ENCODE peak calls at places on chromosomes 6 and 20, in seven cellular contexts. K is foreskin keratinocyte, V is body of pancreas, X is GM12864, U is substantia nigra, N is H9, C is fibroblast of the aortic adventitia. R is an unnamed sample.

GRCh38 chr20:38405132-38405531 is 30.0 kb downstream of the SNHG17 start:
- DNase-seq in C (no peak), X (no peak), U (no peak), K (no peak), N (no peak), V (no peak), R (no peak)

GRCh38 chr6:43803055-43803782 is 33.2 kb downstream of the VEGFA start:
- DNase-seq in N (no peak), U (no peak), K (no peak), X (no peak), V (peak), C (peak), R (no peak)

GRCh38 chr20:58402305-58402704 is 13.3 kb downstream of the VAPB start:
- DNase-seq in V (no peak), X (no peak), U (no peak), N (no peak), K (peak), C (no peak), R (no peak)

GRCh38 chr6:50952092-50952932 is 133.6 kb downstream of the TFAP2B start:
- DNase-seq in U (no peak), N (no peak), C (peak), V (no peak), X (no peak), K (no peak), R (peak)

GRCh38 chr6:43886717-43887339 is 116.8 kb downstream of the VEGFA start:
- DNase-seq in C (no peak), X (no peak), U (no peak), K (no peak), N (no peak), V (no peak), R (no peak)

GRCh38 chr6:139679516-139680179 is 305.2 kb upstream of the CITED2 start:
- DNase-seq in V (no peak), C (peak), N (no peak), K (no peak), X (no peak), U (no peak), R (peak)

GRCh38 chr6:152380351-152380767 is 256.8 kb downstream of the SYNE1 start:
- DNase-seq in N (no peak), K (peak), U (no peak), X (no peak), C (peak), V (peak), R (peak)

GRCh38 chr6:124888581-124889371 is 73.5 kb upstream of the RNF217 start:
- DNase-seq in V (no peak), N (no peak), X (no peak), K (no peak), U (no peak), C (no peak), R (no peak)

GRCh38 chr6:47413752-47414516 is 63.7 kb upstream of the CD2AP start:
- DNase-seq in U (no peak), X (peak), C (peak), K (peak), V (peak), N (no peak), R (peak)

GRCh38 chr20:34541264-34541901 is 17.1 kb upstream of the MAP1LC3A start:
- DNase-seq in N (no peak), X (no peak), K (no peak), V (no peak), U (no peak), C (no peak), R (no peak)

GRCh38 chr20:40506567-40506966 is 182.5 kb downstream of the MAFB start:
- DNase-seq in U (peak), K (peak), N (no peak), C (peak), X (no peak), V (peak), R (peak)

GRCh38 chr20:967796-968742 is 34.0 kb downstream of the RSPO4 start:
- DNase-seq in V (no peak), N (peak), K (no peak), X (peak), U (no peak), C (peak), R (peak)

GRCh38 chr6:170454512-170455285 is 98.4 kb downstream of the PSMB1 start:
- DNase-seq in X (no peak), V (no peak), U (no peak), C (no peak), N (no peak), K (no peak), R (no peak)

GRCh38 chr20:63611646-63612045 is 15.3 kb downstream of the GMEB2 start:
- DNase-seq in C (no peak), X (no peak), K (no peak), U (no peak), N (no peak), V (no peak), R (no peak)

GRCh38 chr20:63151554-63152321 is 64.2 kb downstream of the YTHDF1 start:
- DNase-seq in U (no peak), V (peak), K (no peak), X (no peak), N (no peak), C (peak), R (peak)

GRCh38 chr6:5300206-5300764 is 39.0 kb downstream of the FARS2 start:
- DNase-seq in U (no peak), C (no peak), X (no peak), V (no peak), K (no peak), N (no peak), R (no peak)

GRCh38 chr6:66935612-66936011 is 1228.6 kb upstream of the EYS start:
- DNase-seq in N (no peak), C (no peak), U (no peak), X (no peak), V (no peak), K (no peak), R (no peak)

GRCh38 chr20:32333988-32334885 is 23.9 kb upstream of the ASXL1 start:
- DNase-seq in V (peak), U (no peak), X (peak), C (peak), K (no peak), N (no peak), R (no peak)

GRCh38 chr6:23154159-23154558 is 584.8 kb downstream of the HDGFL1 start:
- DNase-seq in C (no peak), U (no peak), V (no peak), K (no peak), N (no peak), X (no peak), R (no peak)

GRCh38 chr20:46330831-46331371 is 22.6 kb upstream of the CDH22 start:
- DNase-seq in C (no peak), V (no peak), K (no peak), U (no peak), N (no peak), X (no peak), R (no peak)

GRCh38 chr6:45974596-45974995 is 41.1 kb downstream of the CLIC5 start:
- DNase-seq in U (no peak), V (no peak), C (no peak), K (no peak), X (no peak), N (no peak), R (no peak)

GRCh38 chr6:133236898-133237297 is 4.3 kb upstream of the EYA4 start:
- DNase-seq in C (peak), V (no peak), U (no peak), X (no peak), N (no peak), K (no peak), R (no peak)

GRCh38 chr6:150025201-150025917 is at the start of gene RAET1L:
- DNase-seq in K (peak), X (no peak), V (peak), N (no peak), C (peak), U (no peak), R (peak)

GRCh38 chr20:5973172-5973571 is 22.7 kb downstream of the MCM8 start:
- DNase-seq in K (no peak), X (no peak), C (peak), V (no peak), N (no peak), U (no peak), R (peak)

GRCh38 chr6:53492860-53493634 is 51.9 kb downstream of the GCLC start:
- DNase-seq in K (peak), V (no peak), N (peak), C (peak), U (no peak), X (no peak), R (peak)

GRCh38 chr20:46207783-46208182 is 89.7 kb downstream of the CD40 start:
- DNase-seq in N (no peak), U (no peak), V (no peak), K (no peak), X (no peak), C (no peak), R (no peak)

R was measured in brain microvascular endothelial cell.